ENCODE peak calls at places on chromosomes 12 and 14, in seven cellular contexts. One of them, this sample, is unnamed.

GRCh38 chr12:130143136-130143535 is 19.1 kb upstream of the FZD10 start:
- DNase-seq in PC-3: no peak
- DNase-seq in CD4-positive, alpha-beta T cell: no peak
- DNase-seq in HFF-Myc: no peak
- DNase-seq in stomach: no peak
- DNase-seq in AG10803: no peak
- DNase-seq in brain microvascular endothelial cell: no peak
- DNase-seq in this sample: no peak

GRCh38 chr14:69118313-69118712 is 34.6 kb downstream of the DCAF5 start:
- DNase-seq in PC-3: no peak
- DNase-seq in CD4-positive, alpha-beta T cell: no peak
- DNase-seq in HFF-Myc: no peak
- DNase-seq in stomach: no peak
- DNase-seq in AG10803: no peak
- DNase-seq in brain microvascular endothelial cell: no peak
- DNase-seq in this sample: no peak

GRCh38 chr14:22556990-22557623 is 31.9 kb downstream of the DAD1 start:
- DNase-seq in PC-3: peak
- DNase-seq in CD4-positive, alpha-beta T cell: peak
- DNase-seq in HFF-Myc: no peak
- DNase-seq in stomach: peak
- DNase-seq in AG10803: peak
- DNase-seq in brain microvascular endothelial cell: peak
- DNase-seq in this sample: peak

GRCh38 chr14:74829238-74829637 is 46.7 kb downstream of the PROX2 start:
- DNase-seq in PC-3: no peak
- DNase-seq in CD4-positive, alpha-beta T cell: no peak
- DNase-seq in HFF-Myc: no peak
- DNase-seq in stomach: no peak
- DNase-seq in AG10803: peak
- DNase-seq in brain microvascular endothelial cell: no peak
- DNase-seq in this sample: no peak

GRCh38 chr14:88559852-88560251 is 3.0 kb upstream of the ZC3H14 start:
- DNase-seq in PC-3: peak
- DNase-seq in CD4-positive, alpha-beta T cell: no peak
- DNase-seq in HFF-Myc: peak
- DNase-seq in stomach: no peak
- DNase-seq in AG10803: peak
- DNase-seq in brain microvascular endothelial cell: peak
- DNase-seq in this sample: no peak

GRCh38 chr14:69713127-69713800 is 53.7 kb upstream of the SRSF5 start:
- DNase-seq in PC-3: no peak
- DNase-seq in CD4-positive, alpha-beta T cell: no peak
- DNase-seq in HFF-Myc: no peak
- DNase-seq in stomach: peak
- DNase-seq in AG10803: no peak
- DNase-seq in brain microvascular endothelial cell: no peak
- DNase-seq in this sample: no peak

GRCh38 chr12:25990495-25990894 is 32.0 kb downstream of the RASSF8 start:
- DNase-seq in PC-3: no peak
- DNase-seq in CD4-positive, alpha-beta T cell: no peak
- DNase-seq in HFF-Myc: no peak
- DNase-seq in stomach: no peak
- DNase-seq in AG10803: no peak
- DNase-seq in brain microvascular endothelial cell: no peak
- DNase-seq in this sample: no peak

GRCh38 chr14:61889914-61890351 is 127.7 kb downstream of the SNAPC1 start:
- DNase-seq in PC-3: no peak
- DNase-seq in CD4-positive, alpha-beta T cell: peak
- DNase-seq in HFF-Myc: no peak
- DNase-seq in stomach: no peak
- DNase-seq in AG10803: no peak
- DNase-seq in brain microvascular endothelial cell: no peak
- DNase-seq in this sample: no peak

GRCh38 chr12:27549231-27549800 is 25.3 kb downstream of the PPFIBP1 start:
- DNase-seq in PC-3: peak
- DNase-seq in CD4-positive, alpha-beta T cell: no peak
- DNase-seq in HFF-Myc: no peak
- DNase-seq in stomach: no peak
- DNase-seq in AG10803: peak
- DNase-seq in brain microvascular endothelial cell: peak
- DNase-seq in this sample: no peak

GRCh38 chr12:43776498-43776897 is 17.7 kb downstream of the IRAK4 start:
- DNase-seq in PC-3: peak
- DNase-seq in CD4-positive, alpha-beta T cell: no peak
- DNase-seq in HFF-Myc: no peak
- DNase-seq in stomach: no peak
- DNase-seq in AG10803: peak
- DNase-seq in brain microvascular endothelial cell: no peak
- DNase-seq in this sample: no peak

GRCh38 chr12:89225401-89225800 is 126.9 kb downstream of the DUSP6 start:
- DNase-seq in PC-3: peak
- DNase-seq in CD4-positive, alpha-beta T cell: peak
- DNase-seq in HFF-Myc: peak
- DNase-seq in stomach: no peak
- DNase-seq in AG10803: peak
- DNase-seq in brain microvascular endothelial cell: peak
- DNase-seq in this sample: no peak

GRCh38 chr14:40058916-40059897 is 627.0 kb upstream of the FBXO33 start:
- DNase-seq in PC-3: peak
- DNase-seq in CD4-positive, alpha-beta T cell: no peak
- DNase-seq in HFF-Myc: no peak
- DNase-seq in stomach: no peak
- DNase-seq in AG10803: no peak
- DNase-seq in brain microvascular endothelial cell: no peak
- DNase-seq in this sample: no peak

GRCh38 chr12:3117144-3117581 is 40.0 kb downstream of the TSPAN9 start:
- DNase-seq in PC-3: peak
- DNase-seq in CD4-positive, alpha-beta T cell: no peak
- DNase-seq in HFF-Myc: no peak
- DNase-seq in stomach: no peak
- DNase-seq in AG10803: peak
- DNase-seq in brain microvascular endothelial cell: peak
- DNase-seq in this sample: no peak

GRCh38 chr12:3119745-3120660 is 42.8 kb downstream of the TSPAN9 start:
- DNase-seq in PC-3: no peak
- DNase-seq in CD4-positive, alpha-beta T cell: no peak
- DNase-seq in HFF-Myc: no peak
- DNase-seq in stomach: no peak
- DNase-seq in AG10803: peak
- DNase-seq in brain microvascular endothelial cell: no peak
- DNase-seq in this sample: peak

GRCh38 chr12:3119192-3119744 is 42.1 kb downstream of the TSPAN9 start:
- DNase-seq in PC-3: no peak
- DNase-seq in CD4-positive, alpha-beta T cell: no peak
- DNase-seq in HFF-Myc: no peak
- DNase-seq in stomach: no peak
- DNase-seq in AG10803: peak
- DNase-seq in brain microvascular endothelial cell: no peak
- DNase-seq in this sample: no peak

GRCh38 chr12:3116106-3116898 is 39.1 kb downstream of the TSPAN9 start:
- DNase-seq in PC-3: no peak
- DNase-seq in CD4-positive, alpha-beta T cell: no peak
- DNase-seq in HFF-Myc: no peak
- DNase-seq in stomach: no peak
- DNase-seq in AG10803: no peak
- DNase-seq in brain microvascular endothelial cell: no peak
- DNase-seq in this sample: no peak

GRCh38 chr12:3117628-3118027 is 40.4 kb downstream of the TSPAN9 start:
- DNase-seq in PC-3: peak
- DNase-seq in CD4-positive, alpha-beta T cell: no peak
- DNase-seq in HFF-Myc: peak
- DNase-seq in stomach: no peak
- DNase-seq in AG10803: peak
- DNase-seq in brain microvascular endothelial cell: peak
- DNase-seq in this sample: peak
- TF ChIP-seq CTCF in PC-3: no peak
- TF ChIP-seq CTCF in CD4-positive, alpha-beta T cell: no peak
- TF ChIP-seq CTCF in HFF-Myc: no peak
- TF ChIP-seq CTCF in stomach: no peak
- TF ChIP-seq CTCF in AG10803: no peak
- TF ChIP-seq CTCF in brain microvascular endothelial cell: no peak
- TF ChIP-seq CTCF in this sample: no peak

DNA sequence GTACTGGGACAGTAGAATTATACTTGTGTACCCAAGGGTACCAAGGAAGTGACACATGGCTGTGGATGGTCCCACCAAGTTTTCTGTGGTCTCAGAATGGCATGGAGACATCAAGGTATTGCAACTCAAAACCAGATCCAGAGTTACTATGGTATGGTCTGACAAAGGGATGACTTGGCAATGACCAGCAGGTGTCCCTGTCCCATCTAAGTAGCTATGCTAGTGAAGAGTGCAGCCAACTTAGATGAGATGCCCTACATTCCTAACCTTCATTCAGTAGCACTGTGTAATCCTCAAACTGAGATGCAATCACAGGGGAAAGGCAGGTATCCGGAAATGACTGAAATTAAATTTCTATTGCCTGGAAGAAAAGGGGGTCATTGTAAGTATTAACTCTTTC is 188.7 kb upstream of the TMEM260 start:
- DNase-seq in PC-3: peak
- DNase-seq in CD4-positive, alpha-beta T cell: no peak
- DNase-seq in HFF-Myc: no peak
- DNase-seq in stomach: no peak
- DNase-seq in AG10803: no peak
- DNase-seq in brain microvascular endothelial cell: no peak
- DNase-seq in this sample: no peak
- TF ChIP-seq CTCF in PC-3: peak
- TF ChIP-seq CTCF in CD4-positive, alpha-beta T cell: no peak
- TF ChIP-seq CTCF in HFF-Myc: no peak
- TF ChIP-seq CTCF in stomach: no peak
- TF ChIP-seq CTCF in AG10803: no peak
- TF ChIP-seq CTCF in brain microvascular endothelial cell: peak
- TF ChIP-seq CTCF in this sample: no peak

DNA sequence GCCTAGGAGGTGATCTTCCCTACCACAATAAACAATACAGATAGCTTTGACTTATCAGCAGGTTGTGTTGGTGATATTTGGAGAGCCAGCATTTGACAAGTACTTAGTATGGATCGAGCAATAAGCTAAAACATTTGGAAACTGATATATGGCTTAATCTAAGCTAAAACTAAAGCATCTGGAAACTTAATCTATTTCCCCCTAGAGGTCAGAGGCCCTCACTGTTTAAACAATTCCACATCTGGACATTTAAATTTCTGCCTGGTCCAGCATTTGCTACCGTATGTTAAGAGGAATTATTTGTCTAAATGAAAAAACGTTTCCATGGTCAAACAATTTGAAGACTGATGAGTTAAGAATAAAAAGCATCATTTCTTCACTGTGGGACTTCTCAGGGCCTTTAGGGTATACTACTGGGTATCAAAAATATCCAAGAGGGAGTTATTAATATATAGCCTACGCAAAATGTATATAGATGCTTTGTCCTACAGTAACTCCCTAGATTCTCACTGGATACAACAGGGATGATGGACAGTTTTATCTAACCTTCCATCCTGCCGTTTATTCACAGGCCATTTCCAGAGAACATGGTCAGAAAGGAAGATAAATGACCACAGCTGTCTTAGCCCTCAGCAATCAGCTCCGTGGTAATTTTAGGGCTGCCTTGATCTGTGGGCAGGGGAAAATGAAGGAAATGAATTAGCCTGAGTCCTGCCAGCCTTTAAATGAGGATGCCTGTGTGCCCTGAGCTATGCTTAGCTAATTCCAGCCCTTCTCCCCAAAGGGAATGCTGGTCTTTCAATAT is 135.4 kb upstream of the NUDT4 start:
- DNase-seq in PC-3: no peak
- DNase-seq in CD4-positive, alpha-beta T cell: no peak
- DNase-seq in HFF-Myc: peak
- DNase-seq in stomach: no peak
- DNase-seq in AG10803: no peak
- DNase-seq in brain microvascular endothelial cell: no peak
- DNase-seq in this sample: no peak
- TF ChIP-seq CTCF in PC-3: no peak
- TF ChIP-seq CTCF in CD4-positive, alpha-beta T cell: no peak
- TF ChIP-seq CTCF in HFF-Myc: no peak
- TF ChIP-seq CTCF in stomach: no peak
- TF ChIP-seq CTCF in AG10803: no peak
- TF ChIP-seq CTCF in brain microvascular endothelial cell: no peak
- TF ChIP-seq CTCF in this sample: no peak

GRCh38 chr12:13000616-13000934 is 510 bp upstream of the HEBP1 start:
- DNase-seq in PC-3: peak
- DNase-seq in CD4-positive, alpha-beta T cell: no peak
- DNase-seq in HFF-Myc: no peak
- DNase-seq in stomach: no peak
- DNase-seq in AG10803: peak
- DNase-seq in brain microvascular endothelial cell: no peak
- DNase-seq in this sample: no peak

GRCh38 chr12:12999959-13000615 is at the start of gene HEBP1:
- DNase-seq in PC-3: peak
- DNase-seq in CD4-positive, alpha-beta T cell: peak
- DNase-seq in HFF-Myc: peak
- DNase-seq in stomach: peak
- DNase-seq in AG10803: peak
- DNase-seq in brain microvascular endothelial cell: peak
- DNase-seq in this sample: peak

GRCh38 chr12:13002301-13003097 is 2.4 kb upstream of the HEBP1 start:
- DNase-seq in PC-3: no peak
- DNase-seq in CD4-positive, alpha-beta T cell: no peak
- DNase-seq in HFF-Myc: no peak
- DNase-seq in stomach: no peak
- DNase-seq in AG10803: no peak
- DNase-seq in brain microvascular endothelial cell: no peak
- DNase-seq in this sample: no peak

GRCh38 chr12:13001725-13002040 is 1.6 kb upstream of the HEBP1 start:
- DNase-seq in PC-3: no peak
- DNase-seq in CD4-positive, alpha-beta T cell: no peak
- DNase-seq in HFF-Myc: no peak
- DNase-seq in stomach: no peak
- DNase-seq in AG10803: no peak
- DNase-seq in brain microvascular endothelial cell: no peak
- DNase-seq in this sample: no peak

DNA sequence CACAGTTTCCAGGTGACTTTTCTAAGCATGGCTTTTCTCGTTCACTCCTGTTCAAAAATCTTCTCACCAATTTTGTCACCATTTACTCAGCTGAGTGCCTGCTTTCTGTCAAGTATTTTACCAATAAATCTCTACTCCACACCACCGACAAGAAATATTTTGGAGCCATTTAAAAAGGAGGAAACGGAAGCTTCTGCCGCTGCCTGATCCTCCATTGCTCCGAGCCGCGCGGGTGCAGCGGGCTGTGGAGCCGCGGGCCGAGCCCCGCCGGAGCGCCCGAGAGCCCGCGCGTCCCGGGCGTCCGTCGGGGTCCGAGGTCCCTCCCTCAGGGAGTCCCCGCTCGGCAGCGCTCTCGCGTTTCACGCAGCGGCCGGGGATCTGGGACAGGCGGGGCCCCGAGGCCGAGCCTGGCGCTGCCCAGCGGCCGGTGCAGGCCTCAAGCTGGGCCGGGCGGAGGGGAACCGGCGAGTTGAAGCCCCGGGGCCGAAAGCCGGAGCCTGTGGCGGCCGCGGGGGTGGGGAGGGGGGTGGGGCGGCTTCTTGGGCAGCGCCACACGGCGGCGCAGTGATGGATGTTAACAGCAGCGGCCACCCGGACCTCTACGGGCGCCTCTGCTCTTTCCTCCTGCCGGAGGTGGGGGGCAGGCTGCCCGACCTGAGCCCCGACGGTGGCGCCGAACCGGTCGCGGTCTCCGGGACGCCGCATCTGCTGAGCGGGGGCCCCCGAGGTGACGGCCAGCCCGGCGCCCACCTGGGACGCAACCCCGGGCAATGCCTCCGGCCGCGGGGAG is 1.1 kb upstream of the HEBP1 start:
- DNase-seq in PC-3: peak
- DNase-seq in CD4-positive, alpha-beta T cell: peak
- DNase-seq in HFF-Myc: no peak
- DNase-seq in stomach: peak
- DNase-seq in AG10803: peak
- DNase-seq in brain microvascular endothelial cell: no peak
- DNase-seq in this sample: no peak
- TF ChIP-seq CTCF in PC-3: peak
- TF ChIP-seq CTCF in CD4-positive, alpha-beta T cell: peak
- TF ChIP-seq CTCF in HFF-Myc: peak
- TF ChIP-seq CTCF in stomach: no peak
- TF ChIP-seq CTCF in AG10803: peak
- TF ChIP-seq CTCF in brain microvascular endothelial cell: peak
- TF ChIP-seq CTCF in this sample: peak